ENCODE peak calls at places on chromosomes 7 and 10, in four cellular contexts. G is AG08396, M is IMR-90, A is GM19239. X is an unnamed sample.

GRCh38 chr7:32765185-32765584 is 126.4 kb downstream of the KBTBD2 start:
- DNase-seq in G (no peak), M (no peak), A (no peak), X (no peak)

GRCh38 chr7:45649560-45650346 is 75.6 kb downstream of the ADCY1 start:
- DNase-seq in G (no peak), M (no peak), A (no peak), X (no peak)

GRCh38 chr7:158031820-158032424 is 555.7 kb downstream of the PTPRN2 start:
- DNase-seq in G (no peak), M (no peak), A (no peak), X (no peak)

GRCh38 chr10:133379801-133380666 is 972 bp downstream of the PAOX start:
- DNase-seq in G (no peak), M (no peak), A (no peak), X (no peak)

GRCh38 chr7:28890137-28890536 is 68.0 kb downstream of the TRIL start:
- DNase-seq in G (no peak), M (no peak), A (no peak), X (no peak)

GRCh38 chr7:133364959-133365680 is 112.2 kb downstream of the EXOC4 start:
- DNase-seq in G (no peak), M (peak), A (no peak), X (no peak)

GRCh38 chr10:78864761-78865517 is 203.8 kb upstream of the ZMIZ1 start:
- DNase-seq in G (no peak), M (no peak), A (no peak), X (no peak)

GRCh38 chr10:86226016-86226415 is 140.6 kb downstream of the GRID1 start:
- DNase-seq in G (no peak), M (no peak), A (no peak), X (no peak)

GRCh38 chr7:42192851-42193456 is 44.1 kb downstream of the GLI3 start:
- DNase-seq in G (no peak), M (peak), A (no peak), X (no peak)

GRCh38 chr7:137146012-137146455 is 197.5 kb downstream of the PTN start:
- DNase-seq in G (peak), M (peak), A (no peak), X (no peak)

GRCh38 chr7:150968698-150969482 is 9.2 kb downstream of the KCNH2 start:
- DNase-seq in G (no peak), M (no peak), A (no peak), X (no peak)

GRCh38 chr10:112299456-112299855 is 16.3 kb downstream of the TECTB start:
- DNase-seq in G (no peak), M (no peak), A (no peak), X (no peak)

GRCh38 chr10:88522715-88523114 is 60.4 kb downstream of the RNLS start:
- DNase-seq in G (no peak), M (peak), A (no peak), X (no peak)

GRCh38 chr7:156777364-156778069 is 115.5 kb downstream of the LMBR1 start:
- DNase-seq in G (no peak), M (peak), A (no peak), X (no peak)

GRCh38 chr7:150977382-150978135 is 562 bp downstream of the KCNH2 start:
- DNase-seq in G (no peak), M (no peak), A (no peak), X (no peak)